ENCODE peak calls at places on chromosomes 11 and 22, in five cellular contexts. V is endodermal cell, O is fibroblast of mammary gland, Z is neuronal stem cell, Y is MG63. K is an unnamed sample.
A peak's percentile ranks its signal among the peaks of the same experiment; 100 is the strongest.

GRCh38 chr11:86782781-86783180 is 17.6 kb upstream of the PRSS23 start:
- DNase-seq in O (no peak), Y (no peak), V (no peak), Z (no peak), K (no peak)

GRCh38 chr11:134477486-134477885 is 65.4 kb upstream of the B3GAT1 start:
- DNase-seq in O (no peak), Y (no peak), V (no peak), Z (no peak), K (no peak)

GRCh38 chr22:48495751-48496080 is 1332.0 kb downstream of the BRD1 start:
- DNase-seq in V (no peak), Z (no peak), Y (no peak), O (no peak), K (no peak)

GRCh38 chr22:27179161-27179560 is 521.8 kb downstream of the MIAT start:
- DNase-seq in V (no peak), O (no peak), Z (no peak), Y (peak; percentile 51), K (no peak)

GRCh38 chr11:93034031-93034430 is 64.6 kb downstream of the MTNR1B start:
- DNase-seq in V (no peak), Z (no peak), O (peak; percentile 57), Y (no peak), K (no peak)

GRCh38 chr11:14336507-14337503 is 22.2 kb downstream of the RRAS2 start:
- DNase-seq in O (peak; percentile 98), Z (no peak), Y (peak; percentile 52), V (no peak), K (no peak)

GRCh38 chr11:72953631-72954030 is 139.4 kb downstream of the ATG16L2 start:
- DNase-seq in Z (no peak), O (no peak), Y (no peak), V (no peak), K (no peak)

GRCh38 chr11:60871378-60872061 is 4.2 kb downstream of the ZP1 start:
- DNase-seq in O (peak; percentile 65), Z (no peak), V (peak; percentile 61), Y (peak; percentile 65), K (no peak)

GRCh38 chr11:34624069-34624468 is 3.2 kb downstream of the EHF start:
- DNase-seq in Y (peak; percentile 72), O (no peak), Z (no peak), V (no peak), K (no peak)

GRCh38 chr22:28600546-28601143 is 79.0 kb downstream of the TTC28 start:
- DNase-seq in V (no peak), O (peak; percentile 71), Y (no peak), Z (peak; percentile 11), K (no peak)

GRCh38 chr22:35882226-35883027 is 146.2 kb downstream of the RBFOX2 start:
- DNase-seq in V (no peak), O (peak; percentile 26), Y (peak; percentile 14), Z (no peak), K (no peak)

GRCh38 chr11:65798882-65799281 is 12.0 kb downstream of the OVOL1 start:
- DNase-seq in Y (no peak), Z (no peak), O (no peak), V (no peak), K (no peak)

GRCh38 chr22:19755722-19756287 is 4.8 kb upstream of the TBX1 start:
- DNase-seq in Z (no peak), O (no peak), Y (no peak), V (peak; percentile 69), K (no peak)

GRCh38 chr11:110921742-110922200 is 209.5 kb upstream of the ARHGAP20 start:
- DNase-seq in O (peak; percentile 51), Y (peak; percentile 7), V (peak; percentile 88), Z (no peak), K (no peak)

GRCh38 chr22:50488006-50488677 is 1.5 kb downstream of the MIOX start:
- DNase-seq in Y (no peak), Z (no peak), V (no peak), O (no peak), K (no peak)

GRCh38 chr11:97934572-97935208 is 1086.1 kb upstream of the CNTN5 start:
- DNase-seq in Z (no peak), V (no peak), O (no peak), Y (no peak), K (no peak)

GRCh38 chr11:108748971-108749370 is 84.1 kb downstream of the DDX10 start:
- DNase-seq in V (no peak), O (no peak), Y (no peak), Z (no peak), K (no peak)

GRCh38 chr11:15618583-15619032 is 503.9 kb downstream of the INSC start:
- DNase-seq in Y (no peak), V (no peak), O (no peak), Z (no peak), K (no peak)

GRCh38 chr22:17501679-17502285 is 61.5 kb upstream of the SLC25A18 start:
- DNase-seq in O (peak; percentile 75), V (peak; percentile 55), Z (peak; percentile 42), Y (no peak), K (no peak)

GRCh38 chr22:21698430-21699329 is 32.9 kb downstream of the PPIL2 start:
- DNase-seq in O (peak; percentile 7), V (peak; percentile 66), Y (peak; percentile 14), Z (no peak), K (peak; percentile 77)

GRCh38 chr22:46661221-46661851 is 41.1 kb downstream of the GRAMD4 start:
- DNase-seq in V (no peak), Y (no peak), O (peak; percentile 79), Z (no peak), K (no peak)

GRCh38 chr11:101390539-101390938 is 193.3 kb downstream of the TRPC6 start:
- DNase-seq in V (no peak), Y (no peak), O (peak; percentile 35), Z (no peak), K (no peak)

GRCh38 chr22:44684506-44685383 is 17.3 kb upstream of the PRR5 start:
- DNase-seq in V (peak; percentile 97), Z (peak; percentile 85), O (peak; percentile 93), Y (peak; percentile 91), K (peak; percentile 88)

GRCh38 chr11:111413849-111414248 is 34.8 kb upstream of the POU2AF1 start:
- DNase-seq in Y (no peak), O (no peak), Z (no peak), V (peak; percentile 13), K (no peak)

GRCh38 chr22:37381489-37381888 is 45.8 kb downstream of the ELFN2 start:
- DNase-seq in Y (peak; percentile 12), O (peak; percentile 64), V (no peak), Z (no peak), K (no peak)

GRCh38 chr22:37379716-37380115 is 47.6 kb downstream of the ELFN2 start:
- DNase-seq in V (no peak), Y (no peak), O (no peak), Z (no peak), K (no peak)

GRCh38 chr22:37377927-37378326 is 49.4 kb downstream of the ELFN2 start:
- DNase-seq in V (no peak), O (no peak), Z (no peak), Y (no peak), K (no peak)

GRCh38 chr22:37379085-37379484 is 48.2 kb downstream of the ELFN2 start:
- DNase-seq in V (no peak), Z (no peak), O (no peak), Y (no peak), K (no peak)

DNA sequence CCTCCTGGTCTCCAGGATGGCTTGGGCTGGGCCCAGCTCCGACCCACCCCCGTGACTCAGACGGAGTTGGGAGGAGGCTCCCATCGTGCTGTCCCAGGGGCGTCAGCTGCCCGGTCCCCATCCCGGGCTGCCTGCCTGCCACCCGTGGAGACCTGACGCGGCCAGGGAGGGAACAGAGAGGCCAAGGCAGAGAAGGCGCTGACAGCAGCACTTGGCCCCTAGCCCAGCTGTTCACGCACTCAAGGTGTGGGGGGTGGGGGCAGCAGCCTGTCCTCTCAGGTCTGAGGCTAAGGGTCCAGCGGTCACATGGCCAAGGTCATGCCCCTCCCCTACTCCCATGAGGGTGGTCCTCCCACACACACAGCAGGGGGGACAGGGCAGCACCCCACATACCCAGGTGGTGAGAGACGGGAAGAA is 48.6 kb downstream of the ELFN2 start:
- DNase-seq in V (no peak), Z (no peak), O (no peak), Y (peak; percentile 48), K (no peak)
- H3K4me3 ChIP-seq in V (no peak overlapping the region), Z (no peak overlapping the region), O (no peak overlapping the region), Y (no peak overlapping the region), K (no peak overlapping the region)

DNA sequence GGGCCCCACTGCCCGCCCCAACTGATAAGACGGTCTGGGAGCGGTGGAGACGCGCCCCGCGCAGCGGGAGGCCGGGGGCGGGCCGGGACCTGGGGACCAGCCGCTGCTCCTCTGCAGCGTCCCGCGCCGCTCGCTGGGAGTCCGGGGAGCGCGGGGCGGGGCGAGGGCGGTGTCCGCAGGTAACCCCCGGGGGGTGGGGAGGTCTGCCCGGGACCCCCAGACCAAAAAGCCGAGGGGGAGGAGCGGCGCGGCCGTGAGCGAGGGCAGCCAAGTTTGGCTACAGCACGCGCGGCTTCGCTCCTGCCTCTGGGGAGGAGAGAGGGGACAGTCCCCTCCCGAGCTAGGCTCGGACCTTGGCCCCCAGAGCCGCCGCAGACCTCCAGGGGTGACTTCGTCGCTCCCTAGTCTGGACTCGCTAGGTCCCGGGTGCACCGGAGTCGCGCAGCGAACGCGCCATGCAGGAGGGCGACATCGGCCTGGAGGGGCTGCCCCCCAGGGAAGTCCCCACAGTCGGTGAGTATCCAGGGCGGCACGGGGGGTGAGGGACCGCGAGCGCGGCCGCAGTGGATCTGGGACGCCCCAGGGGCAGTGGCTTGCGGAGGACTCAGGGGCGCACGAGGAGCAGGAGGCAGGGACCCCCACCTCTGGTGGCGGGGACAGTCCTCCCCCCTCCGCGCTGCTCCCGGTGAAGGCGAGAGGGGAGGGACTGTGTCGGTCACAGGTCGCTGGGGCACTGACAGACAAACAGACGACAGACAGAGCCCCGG is 92.3 kb upstream of the ANO1 start:
- DNase-seq in Z (no peak), O (no peak), Y (no peak), V (peak; percentile 71), K (no peak)
- H3K4me3 ChIP-seq in Z (peak overlapping the region; percentile 67), O (no peak overlapping the region), Y (no peak overlapping the region), V (peak overlapping the region; percentile 71), K (peak overlapping the region; percentile 40)

GRCh38 chr11:17272823-17273222 is 3.7 kb upstream of the NUCB2 start:
- DNase-seq in O (no peak), Y (no peak), V (no peak), Z (no peak), K (no peak)

GRCh38 chr11:17273668-17274321 is 2.7 kb upstream of the NUCB2 start:
- DNase-seq in V (peak; percentile 74), Y (no peak), O (no peak), Z (no peak), K (no peak)

GRCh38 chr11:17277024-17277584 is 565 bp downstream of the NUCB2 start:
- DNase-seq in O (peak; percentile 61), Y (no peak), Z (no peak), V (no peak), K (no peak)

GRCh38 chr11:17276236-17277023 is at the start of gene NUCB2:
- DNase-seq in Z (peak; percentile 97), Y (peak; percentile 94), V (peak; percentile 99), O (peak; percentile 92), K (peak; percentile 98)

GRCh38 chr11:17275376-17276235 is 933 bp upstream of the NUCB2 start:
- DNase-seq in Y (peak; percentile 19), V (no peak), Z (no peak), O (peak; percentile 23), K (no peak)
- H3K4me3 ChIP-seq in Y (peak overlapping the region; percentile 90), V (peak overlapping the region; percentile 87), Z (peak overlapping the region; percentile 78), O (peak overlapping the region; percentile 84), K (peak overlapping the region; percentile 96)

DNA sequence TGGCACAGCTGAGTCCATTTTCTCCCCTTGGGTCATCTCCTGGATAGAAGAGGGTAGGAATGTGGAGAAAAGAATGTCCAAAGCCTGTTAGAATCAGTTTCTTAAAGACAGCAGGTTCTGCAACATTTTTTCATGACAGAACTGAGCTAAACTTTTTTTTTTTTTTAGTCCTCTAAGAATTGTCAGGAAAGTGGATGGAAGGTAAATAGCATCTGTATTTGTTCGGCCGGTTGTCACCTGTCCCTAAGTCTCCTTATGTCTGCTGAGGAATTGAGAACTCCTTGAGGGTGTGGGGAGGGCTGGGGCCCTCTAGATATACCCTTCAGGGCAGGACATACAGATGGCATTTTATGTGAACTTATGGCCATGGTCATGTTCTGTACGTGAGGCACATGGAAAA is 211.2 kb upstream of the CADM1 start:
- DNase-seq in V (no peak), Y (no peak), Z (no peak), O (no peak), K (no peak)
- H3K4me3 ChIP-seq in V (no peak overlapping the region), Y (no peak overlapping the region), Z (no peak overlapping the region), O (no peak overlapping the region), K (no peak overlapping the region)

K was measured in heart left ventricle.